ENCODE peak calls at places on chromosome 5, in seven cellular contexts. L is astrocyte, H is body of pancreas, J is left ventricle myocardium inferior, Q is colonic mucosa, F is esophagus muscularis mucosa, D is tibial artery. O is an unnamed sample.
A peak's percentile ranks its signal among the peaks of the same experiment; 100 is the strongest.

GRCh38 chr5:173317852-173318251 is 10.4 kb downstream of the STC2 start:
- DNase-seq in L (no peak), H (no peak), J (no peak), Q (no peak), F (no peak), D (no peak), O (no peak)

GRCh38 chr5:164256351-164256750 is 750.9 kb downstream of the MAT2B start:
- DNase-seq in L (peak; percentile 52), H (no peak), J (no peak), Q (no peak), F (no peak), D (no peak), O (no peak)

GRCh38 chr5:75566710-75567309 is 44.4 kb upstream of the ANKDD1B start:
- DNase-seq in L (peak; percentile 96), H (peak; percentile 13), J (no peak), Q (no peak), F (no peak), D (no peak), O (no peak)

GRCh38 chr5:81397169-81397568 is 3.2 kb upstream of the ACOT12 start:
- DNase-seq in L (peak; percentile 24), H (no peak), J (no peak), Q (no peak), F (no peak), D (no peak), O (no peak)

GRCh38 chr5:64594601-64595518 is 89.0 kb downstream of the RGS7BP start:
- DNase-seq in L (no peak), H (no peak), J (no peak), Q (no peak), F (no peak), D (no peak), O (peak; percentile 26)

GRCh38 chr5:157961828-157962390 is 103.0 kb upstream of the CLINT1 start:
- DNase-seq in L (no peak), H (no peak), J (no peak), Q (no peak), F (no peak), D (no peak), O (no peak)

GRCh38 chr5:1480806-1481205 is 35.6 kb upstream of the SLC6A3 start:
- DNase-seq in L (no peak), H (no peak), J (no peak), Q (no peak), F (no peak), D (no peak), O (no peak)

GRCh38 chr5:31972558-31972957 is 201.6 kb downstream of the GOLPH3 start:
- DNase-seq in L (no peak), H (no peak), J (no peak), Q (no peak), F (no peak), D (no peak), O (no peak)

GRCh38 chr5:104774372-104774771 is 1211.8 kb upstream of the NUDT12 start:
- DNase-seq in L (no peak), H (no peak), J (no peak), Q (no peak), F (no peak), D (no peak), O (no peak)

GRCh38 chr5:663436-664342 is 29.5 kb downstream of the TPPP start:
- DNase-seq in L (no peak), H (no peak), J (no peak), Q (peak; percentile 86), F (no peak), D (peak; percentile 63), O (no peak)

GRCh38 chr5:135304352-135305221 is 94.4 kb downstream of the MACROH2A1 start:
- DNase-seq in L (peak; percentile 30), H (no peak), J (no peak), Q (no peak), F (peak; percentile 87), D (no peak), O (no peak)

GRCh38 chr5:68011801-68012200 is 203.8 kb upstream of the PIK3R1 start:
- DNase-seq in L (peak; percentile 57), H (no peak), J (no peak), Q (no peak), F (no peak), D (no peak), O (no peak)

GRCh38 chr5:96023518-96023917 is 61.9 kb upstream of the ELL2 start:
- DNase-seq in L (peak; percentile 86), H (no peak), J (no peak), Q (no peak), F (no peak), D (no peak), O (no peak)

GRCh38 chr5:141779642-141780041 is 97.6 kb upstream of the ARAP3 start:
- DNase-seq in L (peak; percentile 75), H (no peak), J (peak; percentile 51), Q (no peak), F (no peak), D (no peak), O (no peak)

GRCh38 chr5:119275146-119275872 is 80.5 kb upstream of the TNFAIP8 start:
- DNase-seq in L (peak; percentile 70), H (no peak), J (no peak), Q (no peak), F (no peak), D (no peak), O (no peak)

GRCh38 chr5:9284272-9284671 is 261.6 kb downstream of the SEMA5A start:
- DNase-seq in L (no peak), H (no peak), J (no peak), Q (no peak), F (no peak), D (no peak), O (no peak)

GRCh38 chr5:89343666-89344065 is 460.7 kb upstream of the MEF2C start:
- DNase-seq in L (peak; percentile 59), H (no peak), J (no peak), Q (peak; percentile 19), F (no peak), D (no peak), O (no peak)

GRCh38 chr5:149391524-149391923 is 12.4 kb upstream of the IL17B start:
- DNase-seq in L (no peak), H (no peak), J (no peak), Q (no peak), F (no peak), D (peak; percentile 35), O (no peak)

GRCh38 chr5:138569759-138570158 is 5.4 kb downstream of the HSPA9 start:
- DNase-seq in L (peak; percentile 16), H (no peak), J (no peak), Q (no peak), F (no peak), D (no peak), O (no peak)

GRCh38 chr5:181248277-181248676 is 4.6 kb upstream of the RACK1 start:
- DNase-seq in L (no peak), H (no peak), J (no peak), Q (no peak), F (no peak), D (no peak), O (no peak)
- H3K4me1 ChIP-seq in L (peaks cover 16% of the 10 kb centered on the region), H (peaks cover 77% of the 10 kb centered on the region), J (peaks cover 96% of the 10 kb centered on the region), Q (peaks cover 14% of the 10 kb centered on the region), F (peaks cover 66% of the 10 kb centered on the region), D (peaks cover 68% of the 10 kb centered on the region), O (peaks cover 50% of the 10 kb centered on the region)

DNA sequence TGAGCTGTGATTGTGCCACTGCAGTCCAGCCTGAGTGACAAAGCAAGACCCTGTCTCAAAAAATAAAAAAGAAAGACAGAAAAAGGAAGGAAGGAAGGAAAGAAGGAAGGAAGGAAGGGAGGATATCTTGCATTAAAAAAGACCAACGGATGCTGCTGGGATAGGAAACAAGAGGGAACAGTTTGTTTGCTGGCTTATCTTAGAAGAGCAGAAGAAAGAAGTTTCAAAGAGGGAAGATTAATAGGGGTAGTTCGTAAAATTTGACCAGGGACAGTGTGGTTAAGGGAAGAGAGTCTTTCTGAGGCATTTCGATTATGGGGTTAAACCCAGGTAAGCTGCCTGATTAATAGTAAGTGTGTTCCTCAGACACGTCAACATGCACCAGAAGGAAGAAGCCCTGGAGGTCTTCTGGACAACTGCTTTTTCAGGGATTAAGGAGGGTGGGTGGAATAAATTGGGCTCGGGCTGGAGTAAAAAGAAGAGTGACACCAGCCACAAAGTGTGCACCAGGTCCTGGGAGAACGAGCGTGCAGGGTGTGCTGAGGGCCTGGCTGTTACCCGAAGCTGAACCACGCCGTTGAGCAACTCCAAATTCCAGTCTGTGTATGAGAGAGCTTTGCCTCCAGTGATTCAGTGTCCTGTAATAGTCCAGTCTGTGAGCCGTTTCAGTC is 24.8 kb downstream of the FYB1 start:
- DNase-seq in L (peak; percentile 60), H (no peak), J (no peak), Q (no peak), F (peak; percentile 82), D (no peak), O (no peak)
- H3K4me1 ChIP-seq in L (no peaks in the 10 kb centered on the region), H (no peaks in the 10 kb centered on the region), J (no peaks in the 10 kb centered on the region), Q (no peaks in the 10 kb centered on the region), F (no peaks in the 10 kb centered on the region), D (no peaks in the 10 kb centered on the region), O (no peaks in the 10 kb centered on the region)

GRCh38 chr5:142872217-142872616 is 102.0 kb downstream of the ARHGAP26 start:
- DNase-seq in L (no peak), H (no peak), J (no peak), Q (no peak), F (no peak), D (no peak), O (no peak)

GRCh38 chr5:142871056-142871879 is 101.1 kb downstream of the ARHGAP26 start:
- DNase-seq in L (no peak), H (peak; percentile 85), J (no peak), Q (peak; percentile 85), F (no peak), D (no peak), O (peak; percentile 52)

GRCh38 chr5:142869883-142870282 is 99.7 kb downstream of the ARHGAP26 start:
- DNase-seq in L (no peak), H (peak; percentile 52), J (no peak), Q (peak; percentile 58), F (no peak), D (no peak), O (peak; percentile 38)

GRCh38 chr5:142871880-142872200 is 101.7 kb downstream of the ARHGAP26 start:
- DNase-seq in L (no peak), H (peak; percentile 26), J (peak; percentile 42), Q (no peak), F (no peak), D (no peak), O (peak; percentile 83)

GRCh38 chr5:142870552-142870951 is 100.4 kb downstream of the ARHGAP26 start:
- DNase-seq in L (no peak), H (no peak), J (no peak), Q (no peak), F (no peak), D (no peak), O (no peak)
- H3K4me1 ChIP-seq in L (peaks cover 10% of the 10 kb centered on the region), H (peaks cover 82% of the 10 kb centered on the region), J (peaks cover 99% of the 10 kb centered on the region), Q (peaks cover 55% of the 10 kb centered on the region), F (peaks cover 73% of the 10 kb centered on the region), D (peaks cover 76% of the 10 kb centered on the region), O (peaks cover 44% of the 10 kb centered on the region)

GRCh38 chr5:179820483-179821297 is at the start of gene SQSTM1:
- DNase-seq in L (peak; percentile 50), H (peak; percentile 80), J (peak; percentile 87), Q (peak; percentile 85), F (peak; percentile 93), D (peak; percentile 91), O (peak; percentile 83)

GRCh38 chr5:179819296-179820126 is 1.2 kb upstream of the SQSTM1 start:
- DNase-seq in L (peak; percentile 62), H (peak; percentile 79), J (peak; percentile 61), Q (peak; percentile 67), F (no peak), D (peak; percentile 89), O (peak; percentile 73)

GRCh38 chr5:179817071-179817840 is 3.4 kb upstream of the SQSTM1 start:
- DNase-seq in L (no peak), H (no peak), J (no peak), Q (peak; percentile 48), F (peak; percentile 93), D (no peak), O (no peak)

GRCh38 chr5:179820127-179820482 is 600 bp upstream of the SQSTM1 start:
- DNase-seq in L (no peak), H (no peak), J (no peak), Q (no peak), F (no peak), D (no peak), O (no peak)

GRCh38 chr5:179818746-179819295 is 1.9 kb upstream of the SQSTM1 start:
- DNase-seq in L (peak; percentile 85), H (peak; percentile 98), J (peak; percentile 95), Q (peak; percentile 96), F (peak; percentile 98), D (peak; percentile 98), O (peak; percentile 95)
- H3K4me1 ChIP-seq in L (peaks cover 43% of the 10 kb centered on the region), H (peaks cover 52% of the 10 kb centered on the region), J (peaks cover 71% of the 10 kb centered on the region), Q (peaks cover 37% of the 10 kb centered on the region), F (peaks cover 50% of the 10 kb centered on the region), D (peaks cover 55% of the 10 kb centered on the region), O (peaks cover 56% of the 10 kb centered on the region)

O was measured in testis.